ENCODE peak calls at places on chromosomes 4 and X, in five cellular contexts. U is fibroblast of lung, V is mammary epithelial cell, G is heart right ventricle, J is iPS DF 6.9. F is an unnamed sample.

GRCh38 chr4:158671915-158672806 is at the start of gene ETFDH:
- DNase-seq in U (peak), V (peak), G (peak), J (peak), F (peak)

GRCh38 chr4:33104190-33104773 is 2384.1 kb downstream of the PCDH7 start:
- DNase-seq in U (peak), V (no peak), G (no peak), J (no peak), F (no peak)

GRCh38 chrX:140766024-140766611 is 56.6 kb downstream of the LINC00632 start:
- DNase-seq in U (peak), V (peak), G (peak), J (peak), F (peak)

GRCh38 chrX:129980540-129981206 is 1.8 kb upstream of the BCORL1 start:
- DNase-seq in U (peak), V (no peak), G (peak), J (no peak), F (peak)

GRCh38 chr4:6114601-6115000 is 85.7 kb downstream of the JAKMIP1 start:
- DNase-seq in U (no peak), V (no peak), G (no peak), J (no peak), F (no peak)

GRCh38 chrX:40326186-40326965 is 228.6 kb upstream of the BCOR start:
- DNase-seq in U (peak), V (peak), G (no peak), J (no peak), F (no peak)

GRCh38 chr4:38620527-38620926 is 43.5 kb upstream of the KLF3 start:
- DNase-seq in U (no peak), V (no peak), G (no peak), J (no peak), F (no peak)

GRCh38 chrX:80388206-80388605 is 32.0 kb upstream of the TENT5D start:
- DNase-seq in U (no peak), V (no peak), G (no peak), J (no peak), F (no peak)

GRCh38 chrX:70455366-70456202 is 10.9 kb downstream of the DLG3 start:
- DNase-seq in U (no peak), V (no peak), G (no peak), J (no peak), F (no peak)

GRCh38 chr4:162706051-162706450 is 460.6 kb downstream of the NAF1 start:
- DNase-seq in U (no peak), V (no peak), G (no peak), J (no peak), F (no peak)

GRCh38 chr4:71261001-71261400 is 77.8 kb upstream of the SLC4A4 start:
- DNase-seq in U (no peak), V (no peak), G (no peak), J (no peak), F (no peak)

GRCh38 chr4:40850496-40850895 is 100.7 kb downstream of the NSUN7 start:
- DNase-seq in U (no peak), V (no peak), G (no peak), J (no peak), F (no peak)

GRCh38 chr4:77036206-77036605 is 39.6 kb downstream of the CCNI start:
- DNase-seq in U (peak), V (peak), G (no peak), J (no peak), F (no peak)

GRCh38 chr4:170214731-170215130 is 125.0 kb upstream of the AADAT start:
- DNase-seq in U (no peak), V (no peak), G (no peak), J (no peak), F (no peak)

GRCh38 chrX:5957506-5957905 is 271.2 kb downstream of the NLGN4X start:
- DNase-seq in U (peak), V (peak), G (no peak), J (no peak), F (no peak)

GRCh38 chr4:26525751-26526150 is 35.5 kb upstream of the CCKAR start:
- DNase-seq in U (peak), V (peak), G (no peak), J (no peak), F (no peak)

GRCh38 chr4:164139291-164139690 is 614.6 kb upstream of the SMIM31 start:
- DNase-seq in U (no peak), V (no peak), G (no peak), J (no peak), F (no peak)

GRCh38 chr4:161404346-161405110 is 759.3 kb downstream of the FSTL5 start:
- DNase-seq in U (peak), V (no peak), G (no peak), J (no peak), F (no peak)

GRCh38 chr4:139083533-139084424 is 68.2 kb downstream of the NOCT start:
- DNase-seq in U (peak), V (peak), G (peak), J (peak), F (peak)

GRCh38 chrX:12390301-12390700 is 252.0 kb downstream of the FRMPD4 start:
- DNase-seq in U (peak), V (no peak), G (no peak), J (no peak), F (no peak)

GRCh38 chr4:90071289-90072235 is 55.6 kb upstream of the CCSER1 start:
- DNase-seq in U (no peak), V (no peak), G (no peak), J (no peak), F (no peak)

GRCh38 chr4:119209077-119209476 is 3.4 kb upstream of the USP53 start:
- DNase-seq in U (peak), V (peak), G (no peak), J (no peak), F (no peak)

GRCh38 chrX:109777749-109778148 is 44.7 kb upstream of the ACSL4 start:
- DNase-seq in U (no peak), V (no peak), G (no peak), J (no peak), F (no peak)

GRCh38 chr4:57102050-57102564 is 8.1 kb downstream of the IGFBP7 start:
- DNase-seq in U (peak), V (peak), G (peak), J (no peak), F (peak)

GRCh38 chr4:99856166-99856565 is 38.1 kb downstream of the LAMTOR3 start:
- DNase-seq in U (peak), V (peak), G (no peak), J (no peak), F (no peak)

GRCh38 chr4:56506110-56506705 is 617 bp downstream of the ARL9 start:
- DNase-seq in U (peak), V (no peak), G (no peak), J (no peak), F (no peak)

GRCh38 chr4:159191989-159192388 is 89.1 kb downstream of the RAPGEF2 start:
- DNase-seq in U (peak), V (peak), G (no peak), J (peak), F (no peak)

GRCh38 chr4:88178633-88179231 is 20.3 kb upstream of the ABCG2 start:
- DNase-seq in U (no peak), V (no peak), G (no peak), J (no peak), F (no peak)

GRCh38 chrX:1444896-1445480 is 7.7 kb downstream of the ASMTL start:
- DNase-seq in U (no peak), V (no peak), G (no peak), J (no peak), F (no peak)

GRCh38 chr4:155734065-155734464 is 24.8 kb upstream of the GUCY1B1 start:
- DNase-seq in U (peak), V (no peak), G (no peak), J (no peak), F (no peak)

GRCh38 chr4:89871211-89871610 is 23.4 kb upstream of the MMRN1 start:
- DNase-seq in U (no peak), V (no peak), G (no peak), J (no peak), F (no peak)

GRCh38 chrX:112731793-112732192 is 52.1 kb upstream of the LHFPL1 start:
- DNase-seq in U (no peak), V (no peak), G (no peak), J (no peak), F (no peak)

GRCh38 chrX:24528605-24529004 is 63.5 kb downstream of the PDK3 start:
- DNase-seq in U (no peak), V (no peak), G (no peak), J (no peak), F (no peak)

GRCh38 chr4:76977731-76978350 is 28.3 kb downstream of the SEPTIN11 start:
- DNase-seq in U (peak), V (peak), G (no peak), J (no peak), F (no peak)

GRCh38 chrX:115350696-115351408 is 61.3 kb downstream of the LUZP4 start:
- DNase-seq in U (no peak), V (no peak), G (no peak), J (no peak), F (no peak)

GRCh38 chr4:184331155-184331995 is 113.7 kb upstream of the ENPP6 start:
- DNase-seq in U (no peak), V (peak), G (no peak), J (no peak), F (no peak)

GRCh38 chrX:25206761-25207160 is 191.0 kb upstream of the ARX start:
- DNase-seq in U (peak), V (peak), G (no peak), J (no peak), F (no peak)

GRCh38 chrX:84729809-84730208 is 227.6 kb upstream of the HDX start:
- DNase-seq in U (peak), V (peak), G (no peak), J (no peak), F (no peak)

GRCh38 chr4:173252024-173252935 is 81.9 kb downstream of the HMGB2 start:
- DNase-seq in U (peak), V (peak), G (no peak), J (no peak), F (peak)

DNA sequence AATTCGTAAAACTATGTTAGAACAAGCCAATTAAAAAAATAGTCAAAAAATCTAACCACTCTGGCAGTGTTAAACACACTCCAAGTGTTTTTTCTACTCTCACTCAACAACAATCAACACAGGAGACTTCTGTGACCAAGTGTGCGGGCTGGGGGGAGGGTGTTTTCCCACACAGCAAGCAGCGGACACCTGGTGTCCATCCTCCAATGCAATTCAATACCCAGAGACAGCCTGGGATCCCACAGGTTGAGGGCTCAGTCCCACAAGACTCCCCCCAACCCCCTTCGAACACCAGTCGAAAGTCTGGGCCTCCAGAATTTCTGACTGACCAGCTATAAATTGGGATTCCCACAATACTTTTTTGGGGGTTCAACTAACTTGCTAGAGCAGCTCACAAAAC is 8.3 kb upstream of the PIM2 start:
- DNase-seq in U (no peak), V (no peak), G (no peak), J (no peak), F (no peak)
- H3K27ac ChIP-seq in U (no peak), V (no peak), G (no peak), J (no peak), F (no peak)

GRCh38 chrX:66602381-66602938 is 36.4 kb downstream of the EDA2R start:
- DNase-seq in U (no peak), V (no peak), G (no peak), J (no peak), F (no peak)
- H3K27ac ChIP-seq in U (no peak), V (no peak), G (no peak), J (no peak), F (no peak)

DNA sequence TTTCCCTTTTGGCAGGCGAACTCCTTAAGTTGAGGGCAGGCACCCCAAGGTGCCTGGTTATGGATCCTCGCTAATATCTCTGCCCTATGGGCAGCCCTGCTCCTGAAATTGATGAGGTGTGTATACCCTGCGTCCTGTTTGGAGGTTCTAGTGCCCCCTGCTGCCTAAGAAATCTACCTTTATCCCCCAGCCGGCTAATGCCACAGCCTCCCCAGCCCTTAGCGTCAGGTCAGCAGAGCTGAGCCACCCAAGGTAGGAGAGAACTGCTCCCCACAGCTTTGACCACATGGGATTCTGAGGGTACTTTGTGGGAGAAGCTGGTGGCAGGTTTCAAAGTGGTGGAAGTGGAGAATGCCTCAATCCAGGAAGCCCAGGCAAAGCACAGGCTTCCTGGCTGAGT is 50.8 kb downstream of the ANAPC4 start:
- DNase-seq in U (no peak), V (no peak), G (no peak), J (no peak), F (no peak)
- H3K27ac ChIP-seq in U (no peak), V (no peak), G (no peak), J (no peak), F (no peak)

GRCh38 chr4:137700072-137700471 is 167.8 kb upstream of the PCDH18 start:
- DNase-seq in U (peak), V (no peak), G (no peak), J (no peak), F (no peak)
- H3K27ac ChIP-seq in U (no peak), V (no peak), G (no peak), J (no peak), F (no peak)

DNA sequence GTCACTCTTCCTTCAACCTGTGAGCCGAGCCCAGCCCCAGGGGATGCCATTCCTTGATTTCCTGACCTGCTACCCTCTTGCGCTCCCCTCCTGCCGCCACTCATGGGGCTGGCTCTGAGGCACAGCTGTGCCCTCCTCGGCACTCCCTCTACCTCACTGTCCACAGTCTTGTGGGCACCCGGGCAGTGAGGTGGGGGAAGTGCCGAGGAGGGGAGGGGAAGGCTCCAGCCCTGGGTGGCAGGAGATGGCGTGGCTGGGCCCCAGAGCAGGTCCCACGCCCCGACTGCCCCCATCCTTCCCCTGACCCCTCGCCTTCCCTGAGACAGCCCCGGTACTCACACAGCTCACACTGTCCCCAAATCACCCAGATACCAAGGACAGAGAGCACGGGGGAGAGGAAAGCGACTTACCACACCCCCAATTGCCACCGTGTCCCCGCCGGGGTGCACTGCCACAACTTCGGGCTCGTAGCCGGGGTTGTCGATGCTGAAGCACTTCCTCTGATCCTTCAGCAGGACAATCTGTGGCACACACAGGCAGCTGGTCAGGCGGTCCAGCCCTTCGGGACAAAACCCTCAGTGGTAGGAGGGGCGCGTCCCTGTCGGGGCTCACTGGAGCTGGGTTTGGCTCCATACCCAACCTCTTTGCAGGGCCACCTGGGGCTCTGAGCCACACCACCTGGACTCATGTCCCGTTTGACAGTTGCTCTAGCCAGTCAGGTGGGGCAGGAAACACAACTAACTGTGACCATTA is 37.9 kb downstream of the WDR1 start:
- DNase-seq in U (no peak), V (no peak), G (no peak), J (no peak), F (no peak)
- H3K27ac ChIP-seq in U (no peak), V (no peak), G (peak), J (no peak), F (no peak)

GRCh38 chr4:137768881-137769280 is 236.6 kb upstream of the PCDH18 start:
- DNase-seq in U (no peak), V (no peak), G (no peak), J (no peak), F (no peak)
- H3K27ac ChIP-seq in U (no peak), V (no peak), G (no peak), J (no peak), F (no peak)

GRCh38 chr4:156830356-156830755 is 141.2 kb downstream of the PDGFC start:
- DNase-seq in U (peak), V (peak), G (no peak), J (no peak), F (no peak)

GRCh38 chr4:156827519-156827918 is 144.1 kb downstream of the PDGFC start:
- DNase-seq in U (no peak), V (no peak), G (no peak), J (no peak), F (no peak)

GRCh38 chr4:156832886-156833285 is 138.7 kb downstream of the PDGFC start:
- DNase-seq in U (peak), V (no peak), G (no peak), J (no peak), F (no peak)

GRCh38 chr4:156825074-156825473 is 146.5 kb downstream of the PDGFC start:
- DNase-seq in U (no peak), V (peak), G (no peak), J (no peak), F (no peak)

DNA sequence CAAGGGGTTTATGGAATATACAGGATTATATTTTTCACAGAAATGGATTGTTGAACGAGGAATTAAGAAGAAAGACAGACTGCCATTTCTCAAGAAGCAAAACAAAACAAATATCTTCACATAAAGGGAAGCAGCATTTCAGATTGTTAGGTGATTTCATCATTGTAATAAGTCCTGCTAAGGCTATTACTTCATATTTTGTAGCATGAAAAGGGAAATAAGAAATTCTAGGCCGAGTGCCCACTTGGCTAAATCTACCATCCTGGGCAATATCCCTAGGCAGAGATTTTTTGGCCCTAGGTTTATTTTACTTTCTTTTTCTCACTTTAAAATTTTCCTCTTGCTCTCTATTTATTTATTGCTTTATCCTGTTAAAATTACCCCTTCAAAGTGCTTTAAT is 142.4 kb downstream of the PDGFC start:
- DNase-seq in U (peak), V (peak), G (no peak), J (no peak), F (no peak)
- H3K27ac ChIP-seq in U (peak), V (peak), G (no peak), J (no peak), F (no peak)

GRCh38 chr4:103422467-103423219 is 224.5 kb upstream of the CENPE start:
- DNase-seq in U (no peak), V (no peak), G (no peak), J (no peak), F (no peak)
- H3K27ac ChIP-seq in U (no peak), V (no peak), G (no peak), J (no peak), F (no peak)